ENCODE peak calls at places on chromosomes 16 and 17, in four cellular contexts. U is CD4-positive, CD25-positive, alpha-beta regulatory T cell; D is lower lobe of right lung; N is body of pancreas. P is an unnamed sample.

GRCh38 chr17:55444471-55445441 is 23.1 kb upstream of the MMD start:
- DNase-seq in U (no peak), D (no peak), N (peak), P (no peak)

GRCh38 chr17:5619088-5619740 is 34.9 kb upstream of the NLRP1 start:
- DNase-seq in U (no peak), D (no peak), N (no peak), P (no peak)

GRCh38 chr16:79628501-79628975 is 28.0 kb upstream of the MAF start:
- DNase-seq in U (peak), D (no peak), N (no peak), P (no peak)

GRCh38 chr17:79147791-79148506 is 73.3 kb downstream of the ENGASE start:
- DNase-seq in U (no peak), D (no peak), N (no peak), P (no peak)

GRCh38 chr17:1545618-1546017 is 17.0 kb downstream of the PITPNA start:
- DNase-seq in U (no peak), D (no peak), N (no peak), P (no peak)

GRCh38 chr17:63706346-63707102 is 6.6 kb upstream of the LIMD2 start:
- DNase-seq in U (peak), D (no peak), N (no peak), P (no peak)

GRCh38 chr17:41308918-41309359 is at the start of gene KRTAP16-1:
- DNase-seq in U (peak), D (no peak), N (no peak), P (no peak)

GRCh38 chr16:50671644-50672260 is 9.4 kb downstream of the SNX20 start:
- DNase-seq in U (peak), D (peak), N (no peak), P (no peak)

GRCh38 chr17:72572604-72573491 is 452.0 kb downstream of the SOX9 start:
- DNase-seq in U (no peak), D (no peak), N (no peak), P (no peak)

GRCh38 chr16:24925163-24925562 is 79.4 kb downstream of the SLC5A11 start:
- DNase-seq in U (no peak), D (no peak), N (no peak), P (no peak)

GRCh38 chr16:12099451-12100123 is 123.1 kb downstream of the SNX29 start:
- DNase-seq in U (no peak), D (no peak), N (no peak), P (no peak)

GRCh38 chr17:76404976-76405563 is 20.7 kb downstream of the SPHK1 start:
- DNase-seq in U (no peak), D (peak), N (no peak), P (no peak)

GRCh38 chr17:17609121-17609520 is 17.6 kb upstream of the PEMT start:
- DNase-seq in U (peak), D (no peak), N (no peak), P (no peak)

GRCh38 chr16:30472328-30472942 is at the start of gene ITGAL:
- DNase-seq in U (peak), D (peak), N (peak), P (no peak)

GRCh38 chr17:56690441-56691291 is 97.2 kb downstream of the NOG start:
- DNase-seq in U (no peak), D (no peak), N (no peak), P (no peak)

GRCh38 chr16:56615353-56615752 is 7.0 kb downstream of the MT2A start:
- DNase-seq in U (no peak), D (no peak), N (no peak), P (no peak)

GRCh38 chr17:57622886-57623433 is 122.1 kb downstream of the CCDC182 start:
- DNase-seq in U (no peak), D (no peak), N (no peak), P (peak)

GRCh38 chr17:18850679-18851078 is 7.3 kb upstream of the PRPSAP2 start:
- DNase-seq in U (no peak), D (no peak), N (no peak), P (no peak)

GRCh38 chr16:87742781-87743490 is 22.9 kb downstream of the KLHDC4 start:
- DNase-seq in U (no peak), D (no peak), N (no peak), P (no peak)

GRCh38 chr16:65117701-65118448 is 4.0 kb downstream of the CDH11 start:
- DNase-seq in U (peak), D (no peak), N (peak), P (peak)

GRCh38 chr17:21289902-21290571 is 5.5 kb downstream of the MAP2K3 start:
- DNase-seq in U (no peak), D (no peak), N (peak), P (peak)

GRCh38 chr17:29138184-29138955 is 41.8 kb downstream of the MYO18A start:
- DNase-seq in U (peak), D (no peak), N (no peak), P (no peak)

GRCh38 chr17:44604149-44605115 is 47.1 kb downstream of the FZD2 start:
- DNase-seq in U (no peak), D (no peak), N (no peak), P (no peak)

GRCh38 chr17:8163978-8164814 is 1.4 kb upstream of the VAMP2 start:
- DNase-seq in U (peak), D (peak), N (peak), P (peak)

GRCh38 chr16:21565816-21566669 is 33.3 kb upstream of the METTL9 start:
- DNase-seq in U (peak), D (no peak), N (no peak), P (no peak)

GRCh38 chr16:85819245-85819644 is 19.8 kb downstream of the COX4I1 start:
- DNase-seq in U (peak), D (peak), N (peak), P (peak)

GRCh38 chr17:4738136-4739121 is 1.2 kb upstream of the ZMYND15 start:
- DNase-seq in U (peak), D (peak), N (peak), P (no peak)

GRCh38 chr16:50696126-50696525 is 2.7 kb downstream of the NOD2 start:
- DNase-seq in U (no peak), D (no peak), N (no peak), P (no peak)

GRCh38 chr17:80413771-80414507 is 1.0 kb upstream of the ENDOV start:
- DNase-seq in U (no peak), D (no peak), N (no peak), P (no peak)

GRCh38 chr17:7997186-7997585 is 5.2 kb upstream of the GUCY2D start:
- DNase-seq in U (peak), D (no peak), N (peak), P (peak)

GRCh38 chr17:1735418-1735817 is 7.3 kb upstream of the SERPINF2 start:
- DNase-seq in U (no peak), D (no peak), N (no peak), P (no peak)

GRCh38 chr17:70157151-70157550 is 12.2 kb upstream of the KCNJ2 start:
- DNase-seq in U (no peak), D (no peak), N (no peak), P (no peak)

GRCh38 chr17:48611681-48612455 is 1.1 kb upstream of the HOXB7 start:
- DNase-seq in U (no peak), D (no peak), N (no peak), P (no peak)
- H3K27ac ChIP-seq in U (no peak), D (no peak), N (no peak), P (no peak)

GRCh38 chr16:28210979-28211505 is 723 bp downstream of the XPO6 start:
- DNase-seq in U (peak), D (peak), N (peak), P (peak)
- H3K27ac ChIP-seq in U (peak), D (peak), N (peak), P (no peak)

GRCh38 chr16:78289368-78289767 is 189.9 kb downstream of the WWOX start:
- DNase-seq in U (no peak), D (no peak), N (no peak), P (no peak)
- H3K27ac ChIP-seq in U (no peak), D (no peak), N (no peak), P (no peak)

DNA sequence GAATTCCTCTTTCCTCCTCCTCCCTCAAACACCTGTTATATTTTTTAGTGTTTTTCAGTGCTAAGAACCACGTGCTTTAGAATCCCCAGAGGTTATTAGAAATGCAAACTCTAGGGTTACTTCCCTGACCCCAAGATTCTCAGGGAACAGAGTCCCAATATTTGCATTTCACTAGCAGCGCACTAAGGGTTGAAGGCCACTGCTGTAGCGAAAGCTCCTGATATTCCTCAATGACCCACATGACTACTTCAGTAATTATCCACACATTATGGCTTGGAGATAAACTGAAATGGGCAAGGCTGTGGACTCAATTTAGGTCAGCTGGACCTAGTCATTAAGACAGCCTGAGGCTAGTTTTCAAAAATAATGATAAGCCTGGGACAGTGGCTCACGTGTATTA is 78.5 kb upstream of the BCAR1 start:
- DNase-seq in U (no peak), D (no peak), N (no peak), P (no peak)
- H3K27ac ChIP-seq in U (no peak), D (no peak), N (no peak), P (no peak)

GRCh38 chr16:74025-74424 is 1.6 kb upstream of the RHBDF1 start:
- DNase-seq in U (no peak), D (no peak), N (no peak), P (no peak)
- H3K27ac ChIP-seq in U (no peak), D (peak), N (no peak), P (no peak)

GRCh38 chr17:39666231-39666600 is 1.1 kb downstream of the TCAP start:
- DNase-seq in U (no peak), D (no peak), N (no peak), P (no peak)

GRCh38 chr17:39663340-39663687 is 1.8 kb upstream of the TCAP start:
- DNase-seq in U (no peak), D (no peak), N (no peak), P (no peak)

GRCh38 chr17:39665642-39666221 is 583 bp downstream of the TCAP start:
- DNase-seq in U (no peak), D (no peak), N (no peak), P (no peak)

GRCh38 chr17:39663688-39664580 is 1.2 kb upstream of the TCAP start:
- DNase-seq in U (no peak), D (no peak), N (no peak), P (peak)

DNA sequence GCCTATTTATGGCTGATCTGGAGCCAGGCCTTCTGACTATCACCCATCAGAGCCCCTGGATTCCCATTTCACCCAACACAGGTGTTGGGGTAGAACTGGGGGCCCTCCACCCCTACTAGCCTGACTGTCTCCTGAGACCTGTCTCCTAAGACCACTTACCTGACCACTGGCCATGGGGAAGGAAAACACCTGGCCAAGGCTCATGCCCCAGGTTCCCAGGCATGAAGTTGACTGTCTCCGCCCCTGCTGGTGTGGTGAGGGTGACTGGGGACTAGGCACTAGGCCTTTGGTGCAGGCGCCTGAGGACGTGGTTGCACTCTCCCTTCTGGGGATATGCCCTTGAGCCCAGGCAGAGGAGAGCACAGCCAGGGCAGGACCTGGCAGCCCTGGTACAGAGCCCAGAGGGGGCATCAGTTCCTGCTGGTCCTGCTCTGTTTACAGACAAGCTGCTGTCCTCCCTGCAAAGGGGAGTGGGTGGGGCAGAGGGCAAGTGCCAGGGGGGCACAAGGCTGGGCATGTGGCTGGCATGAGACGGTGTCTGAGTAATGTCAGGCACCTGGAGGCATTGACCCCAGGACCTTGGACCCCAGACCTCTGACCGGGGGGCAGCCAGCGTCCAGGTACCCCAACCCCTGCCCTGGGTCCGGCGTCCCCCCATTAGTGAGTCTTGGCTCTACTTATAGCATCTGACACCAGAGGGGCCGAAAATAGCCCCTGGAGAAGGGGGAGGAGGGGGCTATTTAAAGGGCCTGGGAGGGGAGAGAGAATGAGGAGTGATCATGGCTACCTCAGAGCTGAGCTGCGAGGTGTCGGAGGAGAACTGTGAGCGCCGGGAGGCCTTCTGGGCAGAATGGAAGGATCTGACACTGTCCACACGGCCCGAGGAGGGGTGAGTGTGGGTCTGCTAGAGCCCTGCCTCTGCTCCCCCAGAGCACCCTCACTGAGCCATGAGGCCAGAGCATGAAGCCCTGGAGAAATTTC is at the start of gene TCAP:
- DNase-seq in U (no peak), D (no peak), N (no peak), P (peak)
- H3K27ac ChIP-seq in U (no peak), D (peak), N (no peak), P (peak)

GRCh38 chr17:50272711-50273653 is 1.3 kb upstream of the TMEM92 start:
- DNase-seq in U (peak), D (peak), N (no peak), P (peak)

GRCh38 chr17:50270430-50271172 is 3.7 kb upstream of the TMEM92 start:
- DNase-seq in U (no peak), D (peak), N (no peak), P (peak)

GRCh38 chr17:50273654-50274040 is 619 bp upstream of the TMEM92 start:
- DNase-seq in U (no peak), D (no peak), N (no peak), P (no peak)

GRCh38 chr17:50271173-50271750 is 3.0 kb upstream of the TMEM92 start:
- DNase-seq in U (no peak), D (no peak), N (no peak), P (no peak)

DNA sequence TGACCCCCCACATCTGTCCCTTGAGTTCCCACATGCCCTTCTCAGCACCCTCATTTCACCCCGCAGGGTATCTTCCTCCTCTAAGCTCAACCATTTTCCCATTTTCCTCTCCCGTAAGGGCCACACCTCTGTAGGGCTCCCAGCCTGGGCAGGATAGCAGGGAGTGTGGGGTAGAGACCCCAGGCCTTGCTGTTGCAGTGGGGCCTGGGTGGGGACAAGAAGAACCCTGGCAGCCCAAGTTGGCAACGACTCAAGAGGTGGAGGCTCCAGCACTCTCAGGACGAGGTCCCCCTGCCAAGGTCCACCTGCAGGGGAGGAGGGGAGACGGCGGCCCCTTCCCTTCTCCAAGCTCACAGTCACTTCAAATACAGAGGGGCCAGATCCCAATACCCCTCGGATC is 2.0 kb upstream of the TMEM92 start:
- DNase-seq in U (no peak), D (no peak), N (no peak), P (no peak)
- H3K27ac ChIP-seq in U (no peak), D (peak), N (no peak), P (no peak)